ENCODE peak calls at places on chromosomes 13 and 19, in eight cellular contexts. U is left lung, H is astrocyte of the spinal cord, C is BJ, E is heart right ventricle, F is spleen, G is astrocyte of the cerebellum, Y is Peyer's patch. Q is an unnamed sample.

GRCh38 chr13:19161308-19161707 is 20.3 kb downstream of the TUBA3C start:
- DNase-seq in U (no peak), H (no peak), C (no peak), E (no peak), F (no peak), G (no peak), Y (no peak), Q (no peak)

GRCh38 chr13:43365042-43365344 is 341.6 kb downstream of the DNAJC15 start:
- DNase-seq in U (no peak), H (no peak), C (no peak), E (no peak), F (no peak), G (no peak), Y (no peak), Q (no peak)

GRCh38 chr19:16544468-16545231 is 2.4 kb upstream of the CHERP start:
- DNase-seq in U (no peak), H (no peak), C (no peak), E (no peak), F (no peak), G (no peak), Y (no peak), Q (no peak)

GRCh38 chr19:12766051-12766521 is 9.3 kb downstream of the HOOK2 start:
- DNase-seq in U (peak; percentile 99), H (peak; percentile 82), C (no peak), E (peak; percentile 85), F (peak; percentile 93), G (no peak), Y (peak; percentile 82), Q (no peak)

GRCh38 chr19:33752945-33753344 is 43.7 kb upstream of the KCTD15 start:
- DNase-seq in U (no peak), H (no peak), C (no peak), E (no peak), F (no peak), G (no peak), Y (no peak), Q (no peak)

GRCh38 chr13:79312456-79312855 is 93.6 kb downstream of the RBM26 start:
- DNase-seq in U (no peak), H (no peak), C (no peak), E (no peak), F (no peak), G (no peak), Y (no peak), Q (no peak)

GRCh38 chr13:73261739-73262216 is 203.0 kb downstream of the KLF5 start:
- DNase-seq in U (no peak), H (no peak), C (no peak), E (no peak), F (no peak), G (no peak), Y (no peak), Q (peak; percentile 21)

GRCh38 chr19:44955500-44956439 is 590 bp downstream of the CLPTM1 start:
- DNase-seq in U (no peak), H (no peak), C (no peak), E (no peak), F (no peak), G (no peak), Y (no peak), Q (no peak)

GRCh38 chr13:51950722-51951121 is 60.5 kb downstream of the ATP7B start:
- DNase-seq in U (no peak), H (no peak), C (no peak), E (peak; percentile 54), F (no peak), G (no peak), Y (no peak), Q (no peak)

GRCh38 chr13:32726374-32727037 is 140.3 kb downstream of the PDS5B start:
- DNase-seq in U (no peak), H (no peak), C (no peak), E (no peak), F (no peak), G (no peak), Y (no peak), Q (no peak)

GRCh38 chr13:72536668-72537399 is 190.6 kb downstream of the MZT1 start:
- DNase-seq in U (no peak), H (peak; percentile 25), C (no peak), E (peak; percentile 4), F (no peak), G (no peak), Y (no peak), Q (no peak)

GRCh38 chr13:36293497-36293896 is 4.1 kb downstream of the CCDC169 start:
- DNase-seq in U (no peak), H (no peak), C (no peak), E (no peak), F (no peak), G (no peak), Y (no peak), Q (no peak)

GRCh38 chr19:48413879-48414623 is 20.6 kb downstream of the GRIN2D start:
- DNase-seq in U (peak; percentile 71), H (no peak), C (no peak), E (no peak), F (no peak), G (no peak), Y (no peak), Q (no peak)

GRCh38 chr19:29622191-29623070 is 16.3 kb downstream of the POP4 start:
- DNase-seq in U (no peak), H (peak; percentile 10), C (no peak), E (no peak), F (peak; percentile 78), G (no peak), Y (no peak), Q (no peak)

GRCh38 chr13:59201836-59202235 is 961.9 kb downstream of the DIAPH3 start:
- DNase-seq in U (no peak), H (no peak), C (no peak), E (no peak), F (no peak), G (no peak), Y (no peak), Q (no peak)

GRCh38 chr19:14440049-14440448 is 6.9 kb downstream of the PKN1 start:
- DNase-seq in U (peak; percentile 98), H (no peak), C (no peak), E (peak; percentile 72), F (peak; percentile 99), G (no peak), Y (peak; percentile 95), Q (no peak)
- H3K4me3 ChIP-seq in U (no peak overlapping the region), H (no peak overlapping the region), C (no peak overlapping the region), E (no peak overlapping the region), F (peak overlapping the region; percentile 76), G (no peak overlapping the region), Y (peak overlapping the region; percentile 45), Q (no peak overlapping the region)

GRCh38 chr19:1315470-1316166 is 29.9 kb downstream of the EFNA2 start:
- DNase-seq in U (peak; percentile 82), H (peak; percentile 33), C (no peak), E (peak; percentile 26), F (peak; percentile 81), G (no peak), Y (peak; percentile 34), Q (no peak)
- H3K4me3 ChIP-seq in U (no peak overlapping the region), H (no peak overlapping the region), C (peak overlapping the region; percentile 14), E (peak overlapping the region; percentile 17), F (peak overlapping the region; percentile 58), G (peak overlapping the region; percentile 21), Y (peak overlapping the region; percentile 20), Q (peak overlapping the region; percentile 27)

DNA sequence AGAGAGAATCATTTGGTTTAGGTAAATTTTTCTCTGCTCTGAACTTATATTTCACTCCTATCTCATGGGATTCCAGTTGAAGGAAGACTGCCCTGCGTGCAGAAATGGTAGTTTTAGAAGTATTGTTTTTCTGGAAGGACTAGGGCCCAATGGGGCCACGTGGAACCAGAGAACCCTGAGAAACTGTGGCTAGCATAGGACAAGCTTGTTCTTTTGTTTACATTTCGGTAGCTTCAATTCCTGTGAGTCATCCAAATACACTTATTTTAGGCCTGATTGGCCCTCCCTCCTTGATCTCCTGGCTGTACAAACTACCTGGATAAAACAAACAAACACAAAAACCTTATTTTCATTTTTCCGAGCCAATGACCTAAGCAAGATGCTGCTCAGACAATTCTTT is 124.0 kb downstream of the ITGBL1 start:
- DNase-seq in U (no peak), H (peak; percentile 31), C (no peak), E (no peak), F (no peak), G (peak; percentile 36), Y (no peak), Q (no peak)
- H3K4me3 ChIP-seq in U (no peak overlapping the region), H (no peak overlapping the region), C (no peak overlapping the region), E (no peak overlapping the region), F (no peak overlapping the region), G (no peak overlapping the region), Y (no peak overlapping the region), Q (no peak overlapping the region)

GRCh38 chr19:50381881-50382729 is 2.0 kb upstream of the POLD1 start:
- DNase-seq in U (no peak), H (no peak), C (no peak), E (no peak), F (no peak), G (no peak), Y (no peak), Q (no peak)

GRCh38 chr19:50383852-50384684 is at the start of gene POLD1:
- DNase-seq in U (peak; percentile 100), H (peak; percentile 97), C (peak; percentile 76), E (peak; percentile 95), F (peak; percentile 100), G (peak; percentile 89), Y (peak; percentile 100), Q (peak; percentile 89)

GRCh38 chr19:50384685-50385535 is 763 bp downstream of the POLD1 start:
- DNase-seq in U (no peak), H (no peak), C (no peak), E (no peak), F (no peak), G (no peak), Y (no peak), Q (no peak)

GRCh38 chr19:50380767-50381166 is 3.4 kb upstream of the POLD1 start:
- DNase-seq in U (no peak), H (no peak), C (no peak), E (no peak), F (peak; percentile 72), G (no peak), Y (no peak), Q (no peak)

DNA sequence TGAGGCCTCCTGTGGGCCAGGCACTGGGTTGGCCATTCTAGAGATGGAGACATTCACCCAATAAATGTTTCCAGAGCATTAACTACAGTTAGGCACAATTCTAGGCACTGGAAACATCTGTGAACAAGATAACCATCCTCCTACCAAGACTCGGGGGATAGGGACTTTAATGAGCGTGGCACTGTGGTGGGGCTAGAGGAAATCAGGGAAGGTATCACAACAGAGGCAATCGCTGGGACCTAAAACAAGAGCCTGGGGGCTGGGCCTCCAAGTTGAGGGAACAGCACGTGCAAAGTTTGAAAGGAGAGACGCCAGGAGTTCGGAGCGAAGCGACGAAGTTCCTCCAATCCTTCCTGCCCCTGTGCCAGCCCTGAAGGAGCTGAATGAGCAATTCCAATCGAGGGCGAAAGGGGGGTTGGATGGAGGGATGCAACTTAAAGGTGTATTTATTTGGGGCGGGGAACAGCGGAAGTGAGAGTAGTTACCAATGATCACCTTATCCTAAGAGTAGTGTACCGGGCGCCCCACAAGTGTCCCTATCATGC is 768 bp upstream of the POLD1 start:
- DNase-seq in U (no peak), H (no peak), C (no peak), E (no peak), F (no peak), G (no peak), Y (no peak), Q (no peak)
- H3K4me3 ChIP-seq in U (peak overlapping the region; percentile 53), H (peak overlapping the region; percentile 70), C (peak overlapping the region; percentile 77), E (peak overlapping the region; percentile 47), F (peak overlapping the region; percentile 88), G (peak overlapping the region; percentile 66), Y (peak overlapping the region; percentile 60), Q (peak overlapping the region; percentile 57)

GRCh38 chr19:19169236-19170052 is 619 bp downstream of the MEF2B start:
- DNase-seq in U (no peak), H (no peak), C (no peak), E (no peak), F (no peak), G (no peak), Y (no peak), Q (no peak)
- H3K4me3 ChIP-seq in U (no peak overlapping the region), H (no peak overlapping the region), C (peak overlapping the region; percentile 23), E (peak overlapping the region; percentile 16), F (peak overlapping the region; percentile 62), G (no peak overlapping the region), Y (peak overlapping the region; percentile 43), Q (no peak overlapping the region)